ENCODE peak calls at places on chromosomes 7 and 10, in ten cellular contexts. V, X, J, G, I, U, E, S, K and L are unnamed samples.

GRCh38 chr7:481219-481930 is 38.3 kb downstream of the PDGFA start:
- DNase-seq in V (no peak), X (no peak), J (no peak), G (no peak), I (no peak), U (no peak), E (no peak), S (no peak), K (no peak), L (no peak)

GRCh38 chr7:70016044-70016770 is 417.9 kb downstream of the AUTS2 start:
- DNase-seq in V (no peak), X (no peak), J (no peak), G (no peak), I (peak), U (no peak), E (peak), S (no peak), K (peak), L (peak)

GRCh38 chr7:1016577-1017531 is 27.5 kb upstream of the GPR146 start:
- DNase-seq in V (no peak), X (no peak), J (no peak), G (no peak), I (no peak), U (no peak), E (no peak), S (no peak), K (no peak), L (no peak)

GRCh38 chr10:1678084-1678483 is 59.2 kb downstream of the ADARB2 start:
- DNase-seq in V (no peak), X (no peak), J (no peak), G (no peak), I (no peak), U (no peak), E (no peak), S (no peak), K (no peak), L (no peak)

GRCh38 chr7:151327659-151328058 is 14.0 kb upstream of the NUB1 start:
- DNase-seq in V (no peak), X (no peak), J (no peak), G (peak), I (peak), U (no peak), E (no peak), S (peak), K (no peak), L (no peak)

GRCh38 chr10:516766-517165 is 172.7 kb downstream of the DIP2C start:
- DNase-seq in V (no peak), X (no peak), J (no peak), G (no peak), I (no peak), U (no peak), E (peak), S (no peak), K (no peak), L (no peak)

GRCh38 chr10:132434405-132435005 is 37.5 kb downstream of the PWWP2B start:
- DNase-seq in V (no peak), X (no peak), J (no peak), G (no peak), I (no peak), U (no peak), E (no peak), S (no peak), K (no peak), L (no peak)

GRCh38 chr10:122669842-122670241 is 29.8 kb downstream of the C10orf120 start:
- DNase-seq in V (no peak), X (no peak), J (no peak), G (no peak), I (no peak), U (no peak), E (no peak), S (no peak), K (no peak), L (no peak)

GRCh38 chr10:60914676-60915075 is 29.3 kb downstream of the RHOBTB1 start:
- DNase-seq in V (no peak), X (no peak), J (no peak), G (peak), I (peak), U (no peak), E (peak), S (peak), K (no peak), L (peak)